ENCODE peak calls at places on chromosome 1, in six cellular contexts. Z is K562, Y is GM12891, T is H1, V is HepG2, H is GM12878. E is an unnamed sample.

GRCh38 chr1:200979574-200980451 is 43.7 kb downstream of the KIF21B start:
- DNase-seq in T (peak), Y (peak), H (no peak), Z (peak), V (peak), E (peak)

GRCh38 chr1:99650773-99651437 is 5.0 kb downstream of the PALMD start:
- DNase-seq in H (no peak), Z (no peak), Y (no peak), T (no peak), V (no peak), E (no peak)

GRCh38 chr1:1153874-1154273 is 19.8 kb upstream of the TTLL10 start:
- DNase-seq in Y (no peak), T (no peak), H (no peak), Z (no peak), V (peak), E (no peak)

GRCh38 chr1:28259935-28260802 is 851 bp downstream of the SESN2 start:
- DNase-seq in Y (no peak), H (no peak), T (peak), V (no peak), Z (peak), E (no peak)

GRCh38 chr1:75725256-75725655 is 747 bp downstream of the ACADM start:
- DNase-seq in H (no peak), Y (no peak), T (no peak), Z (no peak), V (no peak), E (no peak)

GRCh38 chr1:27878038-27878437 is 5.7 kb downstream of the THEMIS2 start:
- DNase-seq in Z (no peak), H (no peak), Y (no peak), T (no peak), V (no peak), E (no peak)

GRCh38 chr1:115764541-115764940 is 4.0 kb downstream of the CASQ2 start:
- DNase-seq in V (peak), H (no peak), Y (no peak), Z (peak), T (no peak), E (no peak)

GRCh38 chr1:153852170-153852569 is 70.6 kb downstream of the GATAD2B start:
- DNase-seq in V (no peak), T (no peak), Z (no peak), H (no peak), Y (no peak), E (no peak)

GRCh38 chr1:108053291-108054023 is 88.5 kb upstream of the VAV3 start:
- DNase-seq in T (no peak), H (no peak), Y (no peak), Z (no peak), V (no peak), E (no peak)

DNA sequence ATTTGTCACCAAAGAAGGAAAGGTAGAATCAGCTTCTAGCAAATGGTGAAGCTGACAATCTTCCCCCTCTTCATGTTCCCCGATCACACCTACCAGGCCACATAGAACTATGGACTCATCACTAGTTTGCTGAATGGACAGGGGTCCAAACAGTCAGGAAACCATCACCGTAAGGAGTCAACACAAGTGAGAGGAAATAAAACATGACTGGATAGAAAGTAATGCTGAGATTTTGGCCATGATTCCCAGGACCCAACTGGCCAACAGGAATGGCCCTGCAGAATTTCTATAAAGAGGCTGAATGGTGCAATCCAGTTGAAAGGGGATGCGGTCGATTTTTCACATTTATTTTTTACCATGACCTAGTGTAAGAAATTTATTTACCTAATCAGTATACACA is 10.7 kb downstream of the DDAH1 start:
- DNase-seq in T (no peak), H (no peak), V (no peak), Z (no peak), Y (no peak), E (no peak)
- TF ChIP-seq POLR2A in T (no peak), H (no peak), V (no peak), Z (no peak), Y (no peak), E (no peak)

GRCh38 chr1:203478986-203479385 is 3.4 kb downstream of the PRELP start:
- DNase-seq in V (no peak), Z (no peak), Y (no peak), T (no peak), H (no peak), E (no peak)

GRCh38 chr1:203481186-203481585 is 5.6 kb downstream of the PRELP start:
- DNase-seq in Z (no peak), Y (no peak), H (no peak), T (no peak), V (no peak), E (no peak)

GRCh38 chr1:203479646-203480045 is 4.0 kb downstream of the PRELP start:
- DNase-seq in V (no peak), H (no peak), Y (no peak), Z (no peak), T (no peak), E (no peak)

GRCh38 chr1:203480084-203480483 is 4.5 kb downstream of the PRELP start:
- DNase-seq in V (no peak), Z (no peak), H (no peak), Y (no peak), T (no peak), E (no peak)

DNA sequence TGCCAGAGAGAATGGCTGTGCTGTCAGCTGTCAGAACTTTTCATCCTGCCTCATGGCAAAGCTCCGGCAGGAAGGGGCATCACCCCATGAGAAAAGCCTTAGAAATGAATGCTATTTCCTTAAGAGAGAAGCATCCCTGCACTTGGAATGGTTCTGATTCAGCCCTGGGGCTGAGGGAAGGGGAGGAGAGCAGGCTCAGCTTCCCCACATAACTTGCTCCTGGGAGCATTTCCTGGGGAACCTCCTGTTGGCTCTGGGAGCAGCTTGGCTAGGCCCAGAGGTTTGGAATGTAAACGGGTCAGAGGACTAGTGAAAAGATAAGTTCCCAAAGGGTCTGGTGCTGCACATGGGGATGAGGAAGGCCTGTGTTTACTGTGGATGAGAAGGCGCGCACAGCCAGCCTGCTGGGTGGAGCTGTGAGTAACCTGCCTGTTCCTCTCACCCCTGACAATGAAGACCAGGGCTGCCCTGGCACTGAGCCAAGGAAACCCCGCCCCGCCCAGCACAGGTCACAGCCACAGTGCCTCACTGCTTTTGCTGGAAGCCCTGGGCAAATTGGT is 5.0 kb downstream of the PRELP start:
- DNase-seq in Z (peak), Y (no peak), H (no peak), V (no peak), T (no peak), E (no peak)
- TF ChIP-seq TAF1 in Z (no peak), Y (no peak), H (no peak), V (no peak), T (no peak), E (no peak)

DNA sequence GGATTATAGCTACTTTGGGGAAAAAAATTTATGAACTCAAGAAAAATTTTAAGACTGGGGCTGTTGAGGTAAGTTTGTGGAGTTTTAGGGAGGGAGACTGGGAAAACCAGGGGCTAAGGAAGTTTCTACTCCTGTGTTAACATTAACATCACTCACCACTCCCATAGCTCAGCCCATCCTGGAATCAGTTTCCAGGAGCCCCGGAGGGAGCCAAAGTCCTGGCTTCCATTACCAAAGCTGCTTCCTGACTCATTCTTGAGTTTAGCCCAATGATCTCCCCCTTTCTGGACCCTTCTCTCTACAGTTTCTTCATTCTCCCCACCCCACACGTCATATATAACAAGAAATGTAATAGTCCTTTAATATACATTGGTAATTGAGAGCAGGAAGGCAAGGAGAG is 4.4 kb upstream of the PIAS3 start:
- DNase-seq in H (no peak), Z (no peak), Y (no peak), T (no peak), V (no peak), E (no peak)
- TF ChIP-seq POLR2A in H (no peak), Z (no peak), Y (no peak), T (no peak), V (no peak), E (no peak)

GRCh38 chr1:5298376-5298775 is 644.0 kb downstream of the AJAP1 start:
- DNase-seq in V (no peak), Z (no peak), H (no peak), T (no peak), Y (no peak), E (no peak)

GRCh38 chr1:5296135-5296930 is 641.9 kb downstream of the AJAP1 start:
- DNase-seq in V (no peak), Z (no peak), H (no peak), T (no peak), Y (no peak), E (no peak)

GRCh38 chr1:5297878-5298239 is 643.5 kb downstream of the AJAP1 start:
- DNase-seq in V (no peak), Z (no peak), H (no peak), T (no peak), Y (no peak), E (no peak)

GRCh38 chr1:5297199-5297877 is 642.9 kb downstream of the AJAP1 start:
- DNase-seq in H (no peak), V (no peak), Z (no peak), Y (no peak), T (no peak), E (no peak)
- TF ChIP-seq TAF1 in H (no peak), V (no peak), Z (no peak), Y (no peak), T (no peak), E (no peak)

GRCh38 chr1:161207173-161207572 is 5.0 kb downstream of the NDUFS2 start:
- DNase-seq in H (no peak), T (no peak), Y (no peak), V (no peak), Z (no peak), E (no peak)
- TF ChIP-seq POLR2A in H (no peak), T (no peak), Y (no peak), V (no peak), Z (no peak), E (no peak)

GRCh38 chr1:227790868-227791267 is 24.6 kb upstream of the PRSS38 start:
- DNase-seq in T (no peak), Y (no peak), Z (no peak), V (no peak), H (no peak), E (no peak)
- TF ChIP-seq TAF1 in T (no peak), Y (no peak), Z (no peak), V (no peak), H (no peak), E (no peak)

GRCh38 chr1:31628931-31629582 is 11.6 kb downstream of the HCRTR1 start:
- DNase-seq in Y (no peak), T (no peak), V (no peak), H (no peak), Z (no peak), E (no peak)

GRCh38 chr1:31627930-31628421 is 10.5 kb downstream of the HCRTR1 start:
- DNase-seq in V (no peak), Z (no peak), T (no peak), Y (no peak), H (no peak), E (no peak)

GRCh38 chr1:31626451-31627202 is 9.1 kb downstream of the HCRTR1 start:
- DNase-seq in Y (no peak), Z (peak), T (no peak), V (no peak), H (no peak), E (no peak)

GRCh38 chr1:31625561-31626272 is 8.2 kb downstream of the HCRTR1 start:
- DNase-seq in V (no peak), H (no peak), Z (no peak), T (no peak), Y (no peak), E (no peak)

DNA sequence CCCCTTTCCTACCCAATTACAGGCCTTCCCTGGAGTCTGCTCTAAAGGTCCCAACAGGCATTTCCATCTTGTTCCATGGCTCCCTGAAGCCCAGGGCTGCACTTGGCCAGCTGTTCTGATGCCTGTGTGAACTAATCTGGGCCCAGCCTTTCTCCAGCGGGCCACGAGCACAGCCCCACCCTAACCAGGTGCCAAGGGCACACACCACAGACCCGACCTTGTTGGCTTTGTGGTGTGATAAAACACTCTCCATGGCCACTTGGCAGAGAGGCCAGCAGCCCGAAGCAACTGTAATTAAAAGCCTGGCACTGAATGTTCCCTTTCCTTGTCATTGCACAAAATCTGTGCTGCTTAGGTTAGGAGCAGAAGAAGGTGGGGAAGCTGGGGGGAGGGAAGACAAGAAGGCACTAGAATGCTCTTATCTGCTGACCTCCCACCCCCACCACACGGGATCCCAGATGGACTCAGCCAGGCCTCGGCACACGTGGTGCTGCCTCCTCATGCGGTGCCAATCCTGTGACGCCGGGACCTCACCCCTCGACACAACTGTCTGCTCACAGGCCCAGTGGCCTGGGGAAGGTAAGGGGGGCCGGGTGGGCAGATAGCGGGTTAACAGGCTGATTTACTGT is 9.9 kb downstream of the HCRTR1 start:
- DNase-seq in Y (no peak), Z (peak), H (no peak), T (no peak), V (no peak), E (no peak)
- TF ChIP-seq POLR2A in Y (no peak), Z (no peak), H (no peak), T (no peak), V (no peak), E (no peak)

GRCh38 chr1:21563971-21564370 is 54.7 kb downstream of the ALPL start:
- DNase-seq in Y (no peak), H (no peak), T (no peak), Z (no peak), V (no peak), E (no peak)

GRCh38 chr1:21562896-21563295 is 53.7 kb downstream of the ALPL start:
- DNase-seq in Z (no peak), Y (no peak), V (no peak), T (no peak), H (no peak), E (no peak)

GRCh38 chr1:21565285-21565684 is 56.1 kb downstream of the ALPL start:
- DNase-seq in Z (no peak), H (no peak), Y (no peak), V (no peak), T (no peak), E (no peak)

GRCh38 chr1:21567241-21568005 is 58.2 kb downstream of the ALPL start:
- DNase-seq in V (no peak), Y (no peak), Z (no peak), T (no peak), H (no peak), E (no peak)

GRCh38 chr1:21564521-21565095 is 55.4 kb downstream of the ALPL start:
- DNase-seq in Y (no peak), V (no peak), H (no peak), Z (no peak), T (no peak), E (no peak)
- TF ChIP-seq TAF1 in Y (no peak), V (no peak), H (no peak), Z (no peak), T (no peak), E (no peak)